ENCODE peak calls at places on chromosomes 13 and 19, in five cellular contexts. F is ovary, T is aorta, C is transverse colon, S is neural progenitor cell. A is an unnamed sample. For H3K4me1 and H3K27me3, the result is how much of the 10 kb centered on the place peaks cover.

GRCh38 chr19:29002336-29002735 is 210.6 kb downstream of the UQCRFS1 start:
- DNase-seq in S (no peak), C (no peak), F (no peak), T (no peak), A (no peak)

GRCh38 chr19:51690359-51691121 is 2.6 kb upstream of the SPACA6 start:
- DNase-seq in F (peak), C (peak), T (peak), S (peak), A (peak)

GRCh38 chr19:12580180-12580694 is 29.0 kb upstream of the ZNF564 start:
- DNase-seq in S (no peak), T (no peak), F (no peak), C (no peak), A (no peak)

GRCh38 chr19:43380771-43381386 is 27.4 kb downstream of the CD177 start:
- DNase-seq in F (no peak), T (no peak), C (no peak), S (no peak), A (no peak)

GRCh38 chr13:109719962-109720646 is 66.3 kb downstream of the IRS2 start:
- DNase-seq in T (no peak), C (no peak), F (no peak), S (no peak), A (no peak)

GRCh38 chr19:50460161-50460765 is 16.0 kb upstream of the EMC10 start:
- DNase-seq in T (no peak), S (no peak), F (no peak), C (no peak), A (no peak)

GRCh38 chr19:36547001-36547732 is 19.1 kb upstream of the ZNF260 start:
- DNase-seq in C (no peak), S (no peak), F (no peak), T (no peak), A (no peak)

GRCh38 chr19:52248256-52248655 is 21.1 kb upstream of the ZNF766 start:
- DNase-seq in C (peak), S (peak), T (peak), F (peak), A (no peak)

GRCh38 chr13:95552539-95553270 is at the start of gene CLDN10:
- DNase-seq in T (no peak), F (no peak), C (no peak), S (peak), A (no peak)

GRCh38 chr13:77406644-77407440 is 79.9 kb upstream of the MYCBP2 start:
- DNase-seq in F (no peak), S (no peak), C (no peak), T (no peak), A (no peak)

GRCh38 chr19:37932985-37933953 is 26.3 kb downstream of the SIPA1L3 start:
- DNase-seq in T (peak), S (peak), C (peak), F (no peak), A (no peak)

GRCh38 chr19:289651-290538 is 1.3 kb downstream of the PLPP2 start:
- DNase-seq in T (no peak), C (peak), S (no peak), F (no peak), A (no peak)
- H3K4me3 ChIP-seq in T (no peak), C (peak), S (peak), F (peak), A (peak)

GRCh38 chr13:40651866-40652587 is 14.4 kb downstream of the FOXO1 start:
- DNase-seq in T (no peak), S (no peak), F (no peak), C (no peak), A (no peak)
- H3K4me1 ChIP-seq in T (under half), S (under half), F (under half), C (under half), A (half or more)

DNA sequence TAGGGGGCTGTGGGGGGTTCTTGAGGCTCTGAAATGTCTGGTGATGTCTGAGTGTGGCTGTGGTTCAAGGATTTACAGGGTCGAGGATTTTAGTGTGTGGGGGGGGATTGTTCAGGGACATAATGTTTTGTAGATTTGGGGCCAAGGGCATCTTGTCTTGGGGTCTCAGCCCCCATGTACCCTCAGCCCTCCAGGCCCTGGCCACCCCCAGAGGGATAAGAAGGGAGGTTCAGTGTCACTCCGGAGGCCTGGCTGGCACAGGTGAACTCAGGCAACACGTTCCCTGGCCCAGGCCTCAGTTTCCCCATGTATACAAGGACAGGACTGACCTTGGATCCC is 2.4 kb upstream of the APC2 start:
- DNase-seq in S (no peak), F (no peak), T (no peak), C (no peak), A (no peak)
- H3K27me3 ChIP-seq in S (half or more), F (under half), T (under half), C (half or more), A (half or more)

GRCh38 chr19:58097349-58097748 is 682 bp downstream of the ZSCAN18 start:
- DNase-seq in S (no peak), C (no peak), F (no peak), T (no peak), A (no peak)
- H3K4me3 ChIP-seq in S (peak), C (peak), F (peak), T (peak), A (peak)

DNA sequence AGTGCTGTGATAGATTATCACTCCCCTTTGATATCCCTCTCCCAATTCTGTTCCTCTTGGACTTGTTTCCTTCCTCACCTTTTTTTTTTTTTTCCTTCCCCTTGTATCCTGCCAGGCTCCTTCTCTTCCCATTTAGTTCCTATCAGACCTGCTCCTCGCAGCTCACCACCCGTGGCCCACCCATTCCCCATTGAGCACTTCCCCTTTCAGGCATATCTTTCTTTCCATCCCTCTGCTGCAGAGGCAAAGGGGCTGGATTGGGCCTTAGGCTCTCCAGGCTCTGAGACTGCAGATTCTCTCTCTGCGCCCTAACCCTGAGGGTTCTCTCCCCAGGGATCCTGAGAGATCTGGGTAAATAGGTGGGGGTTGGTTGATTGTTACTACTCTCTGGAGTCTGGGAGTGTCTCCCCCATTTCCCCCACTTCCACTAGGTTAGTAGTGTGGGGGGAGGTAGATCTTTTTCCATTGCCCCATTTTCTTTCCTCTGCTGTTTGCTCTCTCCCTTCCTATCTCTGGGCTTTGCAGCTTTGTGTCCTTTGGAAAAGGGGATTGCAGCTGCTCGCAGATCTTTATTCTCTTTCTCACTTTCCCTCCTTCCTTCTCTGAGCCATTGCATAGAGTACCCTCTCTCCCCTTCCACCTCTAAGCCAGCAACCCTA is 2.3 kb downstream of the ARHGAP35 start:
- DNase-seq in F (no peak), S (no peak), T (no peak), C (no peak), A (peak)
- H3K4me1 ChIP-seq in F (under half), S (under half), T (under half), C (half or more), A (half or more)

GRCh38 chr19:55063492-55063843 is 520 bp upstream of the RDH13 start:
- DNase-seq in F (no peak), C (no peak), T (no peak), S (no peak), A (no peak)
- H3K27me3 ChIP-seq in F (under half), C (under half), T (under half), S (half or more), A (under half)

GRCh38 chr19:23527797-23528196 is 132.5 kb upstream of the ZNF91 start:
- DNase-seq in F (no peak), T (no peak), S (no peak), C (no peak), A (no peak)
- H3K4me3 ChIP-seq in F (no peak), T (no peak), S (no peak), C (no peak), A (no peak)